ENCODE peak calls at places on chromosomes 1 and 21, in eight cellular contexts. F is activated T-cell treated with anti-CD3 and anti-CD28 coated beads, Interleukin-2, amount 50 U/mL, for 1 hour; V is progenitor cell of endocrine pancreas; W is NB4; R is NCI-H1436; A is stimulated activated CD4-positive, alpha-beta T cell treated with anti-CD3 and anti-CD28 coated beads, Interleukin-2, amount 100 ng/mL, for 4 hours; E is astrocyte of the spinal cord; I is cardiac fibroblast. T is an unnamed sample.

GRCh38 chr1:199283814-199284213 is 645.0 kb downstream of the PTPRC start:
- DNase-seq in F (no peak), V (no peak), W (no peak), R (no peak), A (no peak), E (peak), I (no peak), T (no peak)

GRCh38 chr1:63487336-63488065 is 35.5 kb downstream of the ITGB3BP start:
- DNase-seq in F (no peak), V (no peak), W (no peak), R (no peak), A (no peak), E (peak), I (peak), T (no peak)

GRCh38 chr1:211527006-211527405 is 35.0 kb upstream of the RD3 start:
- DNase-seq in F (no peak), V (no peak), W (no peak), R (no peak), A (no peak), E (no peak), I (no peak), T (no peak)

GRCh38 chr21:32007461-32007860 is 134.6 kb downstream of the HUNK start:
- DNase-seq in F (no peak), V (no peak), W (no peak), R (no peak), A (no peak), E (peak), I (no peak), T (no peak)

GRCh38 chr1:40395211-40396175 is 22.0 kb downstream of the SMAP2 start:
- DNase-seq in F (no peak), V (no peak), W (no peak), R (no peak), A (no peak), E (no peak), I (no peak), T (no peak)

GRCh38 chr1:43666608-43667007 is 16.7 kb downstream of the KDM4A start:
- DNase-seq in F (no peak), V (no peak), W (no peak), R (no peak), A (no peak), E (peak), I (no peak), T (no peak)

GRCh38 chr1:115642168-115643072 is 650 bp downstream of the VANGL1 start:
- DNase-seq in F (peak), V (peak), W (peak), R (peak), A (no peak), E (peak), I (peak), T (no peak)

GRCh38 chr1:67629370-67630075 is 55.5 kb upstream of the GADD45A start:
- DNase-seq in F (no peak), V (no peak), W (no peak), R (no peak), A (no peak), E (no peak), I (peak), T (no peak)

GRCh38 chr1:58592521-58593134 is 15.6 kb upstream of the TACSTD2 start:
- DNase-seq in F (no peak), V (peak), W (no peak), R (no peak), A (no peak), E (peak), I (peak), T (no peak)

GRCh38 chr1:27394925-27395324 is 2.5 kb downstream of the GPR3 start:
- DNase-seq in F (no peak), V (no peak), W (no peak), R (no peak), A (no peak), E (no peak), I (no peak), T (no peak)

GRCh38 chr1:234553241-234554156 is 56.5 kb downstream of the IRF2BP2 start:
- DNase-seq in F (no peak), V (no peak), W (no peak), R (no peak), A (no peak), E (peak), I (no peak), T (no peak)

GRCh38 chr1:50836117-50836516 is 124.0 kb downstream of the FAF1 start:
- DNase-seq in F (no peak), V (no peak), W (no peak), R (no peak), A (no peak), E (no peak), I (no peak), T (no peak)

GRCh38 chr1:98044071-98044697 is 123.3 kb upstream of the DPYD start:
- DNase-seq in F (no peak), V (no peak), W (no peak), R (no peak), A (no peak), E (no peak), I (peak), T (no peak)